ENCODE peak calls at places on chromosomes 1 and 21, in ten cellular contexts. E, A, K, M, P, D, X, U, R and L are unnamed samples.

GRCh38 chr1:214993419-214993818 is 89.1 kb upstream of the KCNK2 start:
- DNase-seq in E (no peak), A (no peak), K (no peak), M (no peak), P (peak), D (no peak), X (no peak), U (no peak), R (no peak), L (no peak)

GRCh38 chr1:74531807-74532206 is 19.4 kb upstream of the LRRC53 start:
- DNase-seq in E (no peak), A (no peak), K (no peak), M (no peak), P (no peak), D (no peak), X (no peak), U (no peak), R (no peak), L (no peak)

GRCh38 chr21:38170705-38171682 is 85.8 kb upstream of the KCNJ15 start:
- DNase-seq in E (no peak), A (no peak), K (peak), M (no peak), P (no peak), D (peak), X (no peak), U (no peak), R (no peak), L (no peak)

GRCh38 chr1:165408518-165408917 is 36.4 kb downstream of the RXRG start:
- DNase-seq in E (peak), A (no peak), K (peak), M (no peak), P (no peak), D (peak), X (no peak), U (no peak), R (peak), L (peak)

GRCh38 chr1:22317920-22318243 is 133.8 kb upstream of the ZBTB40 start:
- DNase-seq in E (no peak), A (no peak), K (no peak), M (no peak), P (no peak), D (no peak), X (no peak), U (no peak), R (no peak), L (no peak)

GRCh38 chr1:213931804-213932203 is 56.0 kb upstream of the PROX1 start:
- DNase-seq in E (peak), A (no peak), K (no peak), M (no peak), P (no peak), D (no peak), X (no peak), U (no peak), R (peak), L (no peak)

GRCh38 chr1:184300446-184300845 is 86.4 kb upstream of the C1orf21 start:
- DNase-seq in E (no peak), A (no peak), K (peak), M (no peak), P (peak), D (no peak), X (no peak), U (no peak), R (no peak), L (no peak)

GRCh38 chr1:12556957-12557935 is 60.8 kb downstream of the DHRS3 start:
- DNase-seq in E (no peak), A (no peak), K (no peak), M (no peak), P (no peak), D (no peak), X (no peak), U (no peak), R (no peak), L (peak)

GRCh38 chr1:116368241-116368640 is 4.8 kb upstream of the ATP1A1 start:
- DNase-seq in E (no peak), A (no peak), K (no peak), M (no peak), P (no peak), D (no peak), X (no peak), U (no peak), R (no peak), L (no peak)

GRCh38 chr1:40880813-40881549 is 18.8 kb upstream of the CITED4 start:
- DNase-seq in E (no peak), A (no peak), K (no peak), M (no peak), P (no peak), D (no peak), X (no peak), U (peak), R (no peak), L (no peak)

GRCh38 chr21:29642551-29643245 is 297.1 kb downstream of the GRIK1 start:
- DNase-seq in E (peak), A (no peak), K (no peak), M (no peak), P (no peak), D (no peak), X (no peak), U (no peak), R (no peak), L (no peak)

GRCh38 chr1:115179397-115179835 is 90.1 kb upstream of the TSPAN2 start:
- DNase-seq in E (peak), A (no peak), K (peak), M (no peak), P (peak), D (peak), X (peak), U (no peak), R (no peak), L (no peak)

GRCh38 chr1:29235955-29236742 is at the start of gene PTPRU:
- DNase-seq in E (peak), A (peak), K (peak), M (peak), P (no peak), D (peak), X (no peak), U (peak), R (peak), L (peak)

GRCh38 chr1:199856381-199856780 is 171.1 kb upstream of the NR5A2 start:
- DNase-seq in E (no peak), A (no peak), K (no peak), M (no peak), P (no peak), D (peak), X (no peak), U (no peak), R (no peak), L (no peak)

GRCh38 chr1:32695098-32695904 is 7.3 kb downstream of the SYNC start:
- DNase-seq in E (peak), A (peak), K (peak), M (no peak), P (no peak), D (peak), X (peak), U (peak), R (no peak), L (peak)

GRCh38 chr1:4122513-4123160 is 222.6 kb upstream of the C1orf174 start:
- DNase-seq in E (no peak), A (no peak), K (no peak), M (no peak), P (no peak), D (no peak), X (no peak), U (no peak), R (no peak), L (no peak)

GRCh38 chr1:162913345-162913744 is 52.4 kb upstream of the CCDC190 start:
- DNase-seq in E (no peak), A (no peak), K (no peak), M (no peak), P (no peak), D (no peak), X (no peak), U (peak), R (no peak), L (no peak)

GRCh38 chr1:175511496-175511895 is 231.9 kb downstream of the TNR start:
- DNase-seq in E (no peak), A (no peak), K (no peak), M (no peak), P (no peak), D (no peak), X (no peak), U (no peak), R (no peak), L (no peak)

GRCh38 chr1:156346636-156347035 is 8.3 kb downstream of the TSACC start:
- DNase-seq in E (no peak), A (no peak), K (no peak), M (no peak), P (peak), D (peak), X (no peak), U (no peak), R (no peak), L (no peak)

GRCh38 chr21:37642493-37642892 is 273.8 kb downstream of the KCNJ6 start:
- DNase-seq in E (peak), A (no peak), K (no peak), M (peak), P (no peak), D (no peak), X (no peak), U (no peak), R (peak), L (no peak)

GRCh38 chr21:46104104-46104503 is 6.2 kb downstream of the COL6A2 start:
- DNase-seq in E (no peak), A (no peak), K (no peak), M (no peak), P (no peak), D (no peak), X (no peak), U (no peak), R (no peak), L (no peak)

GRCh38 chr1:157166581-157166980 is 28.4 kb upstream of the ETV3 start:
- DNase-seq in E (no peak), A (no peak), K (no peak), M (no peak), P (no peak), D (no peak), X (no peak), U (no peak), R (no peak), L (no peak)

GRCh38 chr21:44438531-44439210 is 16.6 kb upstream of the LRRC3 start:
- DNase-seq in E (no peak), A (no peak), K (no peak), M (no peak), P (no peak), D (no peak), X (no peak), U (no peak), R (no peak), L (peak)

GRCh38 chr1:64745181-64745985 is 508 bp downstream of the RAVER2 start:
- DNase-seq in E (peak), A (peak), K (peak), M (no peak), P (no peak), D (peak), X (peak), U (no peak), R (peak), L (peak)

DNA sequence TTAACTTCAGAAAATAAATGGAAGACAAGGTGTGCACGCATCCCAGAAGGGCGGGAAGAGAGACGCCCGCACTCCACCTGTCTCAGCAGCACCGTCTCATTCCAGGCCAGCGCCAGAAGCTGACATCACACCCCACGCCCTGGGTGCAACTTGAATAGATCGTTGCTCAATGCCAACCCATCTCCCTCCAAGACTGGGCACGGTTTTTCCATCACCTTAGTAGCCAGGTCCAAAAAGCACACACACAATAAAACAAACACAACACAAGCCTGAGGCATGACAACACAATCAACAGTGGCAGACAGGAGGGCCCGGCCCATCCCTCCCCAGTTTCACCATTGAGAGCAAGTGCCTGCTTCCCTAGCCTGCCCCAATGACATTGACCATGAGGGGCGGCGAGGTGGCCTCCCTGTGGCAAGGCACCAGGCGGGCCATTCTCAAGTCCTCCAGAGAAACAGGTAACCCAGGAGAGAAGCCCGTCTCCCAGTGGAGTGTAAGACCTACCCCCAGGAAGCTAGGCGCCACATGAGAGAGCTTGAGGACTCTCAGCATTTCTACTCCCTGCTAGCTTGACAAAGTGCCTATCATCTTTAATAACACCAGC is 2.7 kb downstream of the IFFO2 start:
- DNase-seq in E (no peak), A (no peak), K (no peak), M (no peak), P (no peak), D (no peak), X (no peak), U (peak), R (no peak), L (no peak)
- TF ChIP-seq CTCF in E (no peak), A (no peak), K (no peak), M (no peak), P (no peak), D (no peak), X (no peak), U (no peak), R (no peak), L (no peak)

DNA sequence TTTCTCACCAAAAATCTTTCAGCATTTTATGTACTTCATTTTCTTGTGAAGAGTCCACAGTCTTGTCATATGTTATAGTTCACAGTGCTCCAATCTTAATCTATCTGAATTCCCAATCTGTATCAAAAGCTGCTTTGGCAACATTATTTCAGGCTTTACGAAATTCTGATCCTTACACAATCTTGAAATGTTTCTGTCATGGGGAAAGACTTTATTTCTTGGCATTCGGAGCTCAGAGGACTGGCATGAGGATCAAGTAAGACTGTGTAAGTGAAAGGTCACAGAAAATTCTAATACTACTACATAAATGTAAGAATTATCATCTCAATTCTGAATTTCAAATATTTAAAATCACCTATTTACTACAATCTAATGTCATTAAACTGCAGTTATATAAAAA is 2.0 kb downstream of the USP33 start:
- DNase-seq in E (no peak), A (no peak), K (peak), M (no peak), P (no peak), D (peak), X (no peak), U (no peak), R (no peak), L (no peak)
- H3K4me3 ChIP-seq in E (peak), A (no peak), K (peak), M (no peak), P (peak), D (peak), X (no peak), U (peak), R (no peak), L (no peak)

GRCh38 chr1:205584732-205585131 is 47.1 kb downstream of the ELK4 start:
- DNase-seq in E (peak), A (peak), K (no peak), M (no peak), P (no peak), D (no peak), X (no peak), U (no peak), R (no peak), L (no peak)

GRCh38 chr1:205583461-205584130 is 48.2 kb downstream of the ELK4 start:
- DNase-seq in E (no peak), A (peak), K (no peak), M (no peak), P (no peak), D (no peak), X (no peak), U (no peak), R (no peak), L (peak)

GRCh38 chr1:205587576-205587975 is 44.2 kb downstream of the ELK4 start:
- DNase-seq in E (no peak), A (no peak), K (no peak), M (no peak), P (no peak), D (no peak), X (no peak), U (no peak), R (no peak), L (no peak)

GRCh38 chr1:205585835-205586785 is 45.7 kb downstream of the ELK4 start:
- DNase-seq in E (no peak), A (no peak), K (no peak), M (no peak), P (no peak), D (no peak), X (no peak), U (no peak), R (no peak), L (no peak)

GRCh38 chr1:205585169-205585834 is 46.5 kb downstream of the ELK4 start:
- DNase-seq in E (no peak), A (no peak), K (no peak), M (no peak), P (no peak), D (no peak), X (no peak), U (no peak), R (no peak), L (no peak)
- TF ChIP-seq CTCF in E (no peak), A (no peak), K (no peak), M (no peak), P (no peak), D (no peak), X (no peak), U (no peak), R (no peak), L (no peak)

GRCh38 chr1:201543871-201544521 is 5.1 kb downstream of the NAV1 start:
- DNase-seq in E (peak), A (no peak), K (no peak), M (no peak), P (no peak), D (no peak), X (no peak), U (no peak), R (no peak), L (no peak)
- H3K4me3 ChIP-seq in E (no peak), A (no peak), K (no peak), M (no peak), P (no peak), D (no peak), X (no peak), U (no peak), R (no peak), L (no peak)

GRCh38 chr1:203049576-203050180 is 23.4 kb downstream of the PPFIA4 start:
- DNase-seq in E (no peak), A (no peak), K (no peak), M (no peak), P (no peak), D (no peak), X (no peak), U (no peak), R (no peak), L (no peak)
- TF ChIP-seq CTCF in E (no peak), A (no peak), K (no peak), M (no peak), P (no peak), D (no peak), X (no peak), U (no peak), R (no peak), L (no peak)

DNA sequence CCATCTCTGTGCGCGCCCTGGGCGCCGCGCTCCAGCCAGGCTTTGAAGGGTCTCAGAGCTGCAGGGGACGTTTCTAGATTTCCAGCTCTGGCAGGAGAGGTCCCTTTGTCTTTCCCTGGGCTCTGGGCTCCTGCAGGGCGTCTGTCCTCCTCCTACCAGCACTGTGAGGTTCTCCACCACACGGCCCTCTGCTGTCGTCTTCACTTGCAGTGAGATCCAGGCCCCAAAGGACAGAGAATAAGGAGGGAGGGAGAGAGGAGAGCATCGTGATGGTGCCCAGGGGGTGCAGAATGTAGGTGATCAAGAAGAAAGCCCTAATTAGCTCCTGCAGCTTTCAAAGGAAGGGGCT is 4.1 kb upstream of the GNB1 start:
- DNase-seq in E (no peak), A (no peak), K (no peak), M (no peak), P (no peak), D (no peak), X (no peak), U (no peak), R (peak), L (no peak)
- H3K4me3 ChIP-seq in E (no peak), A (no peak), K (no peak), M (peak), P (no peak), D (no peak), X (no peak), U (peak), R (no peak), L (no peak)

GRCh38 chr1:119887428-119887827 is 8.9 kb downstream of the ADAM30 start:
- DNase-seq in E (no peak), A (no peak), K (no peak), M (no peak), P (no peak), D (no peak), X (no peak), U (no peak), R (no peak), L (no peak)

GRCh38 chr1:119888476-119888875 is 7.8 kb downstream of the ADAM30 start:
- DNase-seq in E (no peak), A (no peak), K (no peak), M (no peak), P (no peak), D (no peak), X (no peak), U (no peak), R (no peak), L (no peak)

GRCh38 chr1:119884700-119885099 is 11.6 kb downstream of the ADAM30 start:
- DNase-seq in E (no peak), A (no peak), K (no peak), M (no peak), P (no peak), D (peak), X (no peak), U (no peak), R (no peak), L (no peak)

GRCh38 chr1:119882172-119883029 is 13.9 kb downstream of the ADAM30 start:
- DNase-seq in E (no peak), A (no peak), K (no peak), M (no peak), P (no peak), D (no peak), X (no peak), U (no peak), R (no peak), L (no peak)

GRCh38 chr1:119885903-119886783 is 10.2 kb downstream of the ADAM30 start:
- DNase-seq in E (peak), A (peak), K (peak), M (peak), P (no peak), D (peak), X (no peak), U (no peak), R (peak), L (peak)
- TF ChIP-seq CTCF in E (peak), A (peak), K (peak), M (peak), P (peak), D (peak), X (peak), U (peak), R (peak), L (peak)